ENCODE peak calls at places on chromosomes 1 and 21, in seven cellular contexts. V is cardiac muscle cell, O is HEK293T, K is hypothalamus, L is kidney epithelial cell, T is cardiac fibroblast, B is HCT116. N is an unnamed sample.

GRCh38 chr1:55313903-55314302 is 98.7 kb upstream of the USP24 start:
- DNase-seq in L (no peak), V (no peak), T (peak), K (no peak), B (no peak), O (no peak), N (peak)

GRCh38 chr1:202812176-202813026 is 1.6 kb downstream of the PCAT6 start:
- DNase-seq in T (no peak), V (no peak), L (no peak), K (no peak), B (no peak), O (no peak), N (no peak)

GRCh38 chr1:204842892-204843291 is 27.8 kb upstream of the NFASC start:
- DNase-seq in L (no peak), T (no peak), V (no peak), O (no peak), B (no peak), K (no peak), N (no peak)

GRCh38 chr1:47262787-47263413 is 30.9 kb upstream of the TAL1 start:
- DNase-seq in L (peak), K (no peak), T (peak), O (peak), V (peak), B (peak), N (peak)

GRCh38 chr1:147892731-147893214 is 9.8 kb upstream of the GJA8 start:
- DNase-seq in L (peak), B (peak), K (no peak), O (peak), V (peak), T (peak), N (peak)

GRCh38 chr1:117179471-117179870 is 31.3 kb downstream of the VTCN1 start:
- DNase-seq in V (no peak), T (no peak), K (no peak), B (no peak), L (no peak), O (no peak), N (no peak)

GRCh38 chr1:246961939-246962373 is 30.2 kb upstream of the AHCTF1 start:
- DNase-seq in B (no peak), V (peak), T (peak), L (no peak), K (no peak), O (no peak), N (no peak)

GRCh38 chr1:91952187-91952586 is 3.0 kb downstream of the BRDT start:
- DNase-seq in L (no peak), O (no peak), T (no peak), V (no peak), K (no peak), B (no peak), N (no peak)

GRCh38 chr1:182739545-182739944 is 50.0 kb upstream of the NPL start:
- DNase-seq in O (no peak), B (no peak), V (peak), T (no peak), L (no peak), K (no peak), N (no peak)

GRCh38 chr1:223474804-223475203 is 81.6 kb downstream of the CCDC185 start:
- DNase-seq in K (no peak), O (no peak), B (no peak), V (no peak), L (no peak), T (no peak), N (no peak)

GRCh38 chr1:90723561-90724108 is 6.5 kb upstream of the BARHL2 start:
- DNase-seq in T (no peak), B (no peak), O (no peak), L (no peak), K (no peak), V (no peak), N (no peak)

GRCh38 chr21:45234127-45234526 is 53.6 kb downstream of the POFUT2 start:
- DNase-seq in K (no peak), O (no peak), T (no peak), B (no peak), L (no peak), V (no peak), N (no peak)

GRCh38 chr21:46252840-46253239 is 24.3 kb upstream of the LSS start:
- DNase-seq in V (no peak), K (no peak), T (no peak), L (no peak), O (no peak), B (no peak), N (no peak)

GRCh38 chr1:185874246-185874645 is 140.1 kb downstream of the HMCN1 start:
- DNase-seq in L (no peak), K (no peak), T (no peak), B (no peak), O (no peak), V (no peak), N (no peak)

GRCh38 chr1:114075082-114075481 is 78.6 kb downstream of the SYT6 start:
- DNase-seq in V (no peak), K (no peak), O (no peak), L (no peak), B (no peak), T (no peak), N (no peak)

GRCh38 chr1:209646558-209646957 is 5.7 kb downstream of the LAMB3 start:
- DNase-seq in V (peak), T (peak), B (no peak), O (no peak), K (no peak), L (no peak), N (peak)

GRCh38 chr1:157969693-157970485 is 23.6 kb upstream of the KIRREL1 start:
- DNase-seq in B (peak), T (peak), L (no peak), V (peak), O (peak), K (no peak), N (peak)

GRCh38 chr1:1597275-1597930 is 2.5 kb downstream of the FNDC10 start:
- DNase-seq in L (no peak), T (peak), O (no peak), K (no peak), V (no peak), B (no peak), N (no peak)

GRCh38 chr21:16029065-16029464 is 299.3 kb downstream of the USP25 start:
- DNase-seq in T (no peak), L (no peak), O (no peak), V (no peak), B (no peak), K (no peak), N (no peak)

GRCh38 chr1:67831850-67832513 is 1.3 kb downstream of the GNG12 start:
- DNase-seq in L (peak), O (peak), T (peak), V (peak), B (peak), K (no peak), N (peak)

GRCh38 chr1:2934173-2934540 is 87.1 kb upstream of the ACTRT2 start:
- DNase-seq in V (no peak), O (no peak), B (no peak), L (no peak), K (no peak), T (no peak), N (no peak)

GRCh38 chr1:166170075-166170474 is 3.3 kb upstream of the FAM78B start:
- DNase-seq in T (no peak), L (no peak), V (no peak), B (no peak), K (no peak), O (no peak), N (no peak)

GRCh38 chr21:35619184-35619583 is 441.1 kb downstream of the SETD4 start:
- DNase-seq in O (no peak), L (peak), B (no peak), V (peak), T (peak), K (no peak), N (peak)

GRCh38 chr1:110339427-110340206 is 440 bp downstream of the RBM15 start:
- DNase-seq in O (no peak), V (peak), L (no peak), T (peak), K (peak), B (no peak), N (peak)

GRCh38 chr1:37033355-37034291 is 692 bp downstream of the GRIK3 start:
- DNase-seq in B (no peak), K (no peak), T (no peak), V (no peak), L (no peak), O (no peak), N (no peak)

N was measured in IMR-90.